ENCODE peak calls at places on chromosomes 12 and 14, in seven cellular contexts. G is body of pancreas; W is iPS-NIHi11; V is activated T-helper 1 cell treated with anti-CD3 and anti-CD28 coated beads, Interleukin-2, amount 50 U/mL, for 16 hours; H is heart left ventricle; E is stimulated activated CD4-positive, alpha-beta T cell treated with anti-CD3 and anti-CD28 coated beads, Interleukin-15, amount 100 ng/mL, for 1 hour; Q is Right ventricle myocardium inferior. B is an unnamed sample.

GRCh38 chr12:50050410-50051280 is 6.8 kb upstream of the ASIC1 start:
- DNase-seq in G (peak; percentile 53), W (peak; percentile 56), E (no peak), H (peak; percentile 72), V (no peak), Q (peak; percentile 87), B (peak; percentile 83)

GRCh38 chr12:93042684-93043083 is 113.6 kb upstream of the EEA1 start:
- DNase-seq in W (no peak), E (no peak), H (no peak), Q (no peak), V (no peak), G (no peak), B (no peak)

GRCh38 chr12:54216580-54217308 is 28.0 kb upstream of the SMUG1 start:
- DNase-seq in V (peak; percentile 55), W (peak; percentile 73), Q (no peak), G (peak; percentile 72), H (peak; percentile 76), E (peak; percentile 55), B (peak; percentile 80)

GRCh38 chr12:68587448-68587873 is 23.2 kb upstream of the RAP1B start:
- DNase-seq in V (no peak), G (no peak), E (no peak), W (no peak), Q (no peak), H (no peak), B (no peak)

GRCh38 chr12:116651089-116651488 is 86.8 kb downstream of the SPRING1 start:
- DNase-seq in Q (no peak), E (no peak), V (no peak), W (no peak), H (no peak), G (no peak), B (no peak)

GRCh38 chr12:56029166-56029519 is 8.3 kb downstream of the IKZF4 start:
- DNase-seq in V (no peak), W (no peak), E (no peak), Q (no peak), H (no peak), G (no peak), B (no peak)

GRCh38 chr14:103847954-103848719 is 762 bp upstream of the PPP1R13B start:
- DNase-seq in E (no peak), W (peak; percentile 54), Q (peak; percentile 65), G (peak; percentile 50), H (peak; percentile 47), V (no peak), B (no peak)

GRCh38 chr12:27112891-27113290 is 30.5 kb upstream of the C12orf71 start:
- DNase-seq in W (no peak), Q (no peak), V (no peak), H (no peak), G (no peak), E (no peak), B (no peak)

GRCh38 chr12:49489720-49490119 is 49.1 kb upstream of the KCNH3 start:
- DNase-seq in V (no peak), H (no peak), E (no peak), G (no peak), W (no peak), Q (no peak), B (no peak)

GRCh38 chr12:115355301-115355700 is 671.3 kb upstream of the TBX3 start:
- DNase-seq in E (no peak), W (no peak), H (no peak), V (no peak), G (no peak), Q (no peak), B (no peak)

GRCh38 chr12:97471194-97471593 is 8.6 kb downstream of the RMST start:
- DNase-seq in H (no peak), V (no peak), Q (no peak), E (no peak), G (no peak), W (no peak), B (no peak)

GRCh38 chr14:93309430-93309966 is 23.3 kb downstream of the BTBD7 start:
- DNase-seq in E (no peak), W (no peak), V (no peak), Q (no peak), H (no peak), G (no peak), B (no peak)

GRCh38 chr14:52473557-52473956 is 78.7 kb downstream of the TXNDC16 start:
- DNase-seq in Q (no peak), H (no peak), W (no peak), V (no peak), E (no peak), G (no peak), B (no peak)

GRCh38 chr14:51395361-51395849 is 155.4 kb downstream of the TMX1 start:
- DNase-seq in Q (peak; percentile 73), W (no peak), V (no peak), E (no peak), G (peak; percentile 22), H (peak; percentile 81), B (no peak)

GRCh38 chr14:102902086-102902485 is 20.4 kb upstream of the AMN start:
- DNase-seq in E (no peak), Q (no peak), H (no peak), W (no peak), G (no peak), V (no peak), B (no peak)

GRCh38 chr14:100066984-100067383 is 1.8 kb downstream of the EVL start:
- DNase-seq in Q (no peak), E (no peak), W (no peak), H (no peak), G (no peak), V (no peak), B (no peak)

GRCh38 chr12:2858944-2859352 is 2.1 kb upstream of the TEX52 start:
- DNase-seq in W (no peak), G (no peak), V (no peak), H (no peak), E (no peak), Q (no peak), B (no peak)

GRCh38 chr14:50954811-50955372 is 10.6 kb upstream of the PYGL start:
- DNase-seq in V (no peak), G (no peak), W (peak; percentile 31), Q (no peak), H (no peak), E (no peak), B (no peak)